ENCODE peak calls at places on chromosomes 3 and 15, in eight cellular contexts. E is mesenchymal stem cell, O is DND-41, R is K562, W is GM12878, F is GM23248, X is A549, G is neural progenitor cell. B is an unnamed sample.

GRCh38 chr3:129688310-129688895 is 81.9 kb upstream of the PLXND1 start:
- DNase-seq in R (no peak), X (no peak), F (peak; percentile 87), E (peak; percentile 68), W (no peak), G (peak; percentile 96), O (no peak), B (no peak)

GRCh38 chr3:168002786-168003368 is 92.8 kb downstream of the GOLIM4 start:
- DNase-seq in X (no peak), G (no peak), R (peak; percentile 25), O (no peak), E (peak; percentile 22), F (peak; percentile 24), W (no peak), B (peak; percentile 69)

GRCh38 chr15:76169013-76169412 is 109.2 kb downstream of the TMEM266 start:
- DNase-seq in R (peak; percentile 62), E (peak; percentile 31), G (no peak), X (no peak), O (no peak), W (no peak), F (peak; percentile 64), B (peak; percentile 16)

GRCh38 chr3:149368850-149369497 is 8.5 kb downstream of the TM4SF1 start:
- DNase-seq in O (no peak), G (no peak), F (no peak), R (no peak), E (peak; percentile 36), W (no peak), X (no peak), B (peak; percentile 39)

GRCh38 chr15:31173790-31174450 is 72.4 kb upstream of the TRPM1 start:
- DNase-seq in G (no peak), R (no peak), O (no peak), E (no peak), F (no peak), W (no peak), X (no peak), B (no peak)

GRCh38 chr3:105334138-105334882 is 32.4 kb upstream of the ALCAM start:
- DNase-seq in X (no peak), G (no peak), R (no peak), O (no peak), E (no peak), F (peak; percentile 63), W (no peak), B (peak; percentile 69)

GRCh38 chr3:187368765-187369450 is 723 bp downstream of the RTP4 start:
- DNase-seq in X (no peak), W (no peak), F (peak; percentile 41), G (no peak), R (no peak), O (peak; percentile 16), E (no peak), B (peak; percentile 71)

GRCh38 chr15:66105286-66105984 is 148.1 kb downstream of the MEGF11 start:
- DNase-seq in W (no peak), X (no peak), O (no peak), E (no peak), G (peak; percentile 87), R (no peak), F (no peak), B (no peak)

GRCh38 chr3:120129041-120129440 is 34.8 kb upstream of the GSK3B start:
- DNase-seq in R (no peak), E (no peak), W (no peak), F (no peak), O (no peak), X (no peak), G (no peak), B (no peak)

GRCh38 chr3:123378409-123378915 is 70.4 kb downstream of the ADCY5 start:
- DNase-seq in G (no peak), O (no peak), W (no peak), F (no peak), R (no peak), E (no peak), X (no peak), B (no peak)

GRCh38 chr3:179713643-179714090 is 60.8 kb downstream of the USP13 start:
- DNase-seq in E (peak; percentile 94), W (no peak), F (peak; percentile 43), G (peak; percentile 35), O (no peak), X (no peak), R (no peak), B (no peak)

GRCh38 chr15:79168922-79169322 is 78.3 kb upstream of the RASGRF1 start:
- DNase-seq in G (peak; percentile 81), W (no peak), R (peak; percentile 25), O (no peak), X (no peak), F (peak; percentile 62), E (peak; percentile 19), B (peak; percentile 36)

GRCh38 chr3:128875556-128876120 is 3.8 kb upstream of the ACAD9 start:
- DNase-seq in X (peak; percentile 42), G (peak; percentile 78), R (peak; percentile 57), O (peak; percentile 58), E (peak; percentile 41), W (no peak), F (peak; percentile 43), B (no peak)

GRCh38 chr3:32457971-32458471 is 44.6 kb downstream of the CMTM6 start:
- DNase-seq in X (no peak), W (no peak), O (no peak), R (peak; percentile 30), G (no peak), E (no peak), F (no peak), B (no peak)

GRCh38 chr3:138038725-138039462 is 28.9 kb downstream of the CLDN18 start:
- DNase-seq in F (no peak), X (no peak), E (no peak), W (no peak), G (no peak), R (no peak), O (no peak), B (no peak)

GRCh38 chr3:134796313-134797079 is 1.4 kb downstream of the EPHB1 start:
- DNase-seq in E (peak; percentile 8), W (no peak), F (peak; percentile 50), X (no peak), O (no peak), R (no peak), G (peak; percentile 81), B (peak; percentile 7)
- H3K4me3 ChIP-seq in E (peak overlapping the region; percentile 73), W (peak overlapping the region; percentile 74), F (peak overlapping the region; percentile 77), X (no peak overlapping the region), O (no peak overlapping the region), R (no peak overlapping the region), G (peak overlapping the region; percentile 85), B (no peak overlapping the region)

GRCh38 chr3:112550859-112551258 is 10.9 kb downstream of the ATG3 start:
- DNase-seq in G (no peak), F (peak; percentile 5), E (no peak), W (no peak), O (no peak), R (no peak), X (no peak), B (no peak)
- H3K4me1 ChIP-seq in G (no peaks in the 10 kb centered on the region), F (peaks cover 12% of the 10 kb centered on the region), E (no peaks in the 10 kb centered on the region), W (no peaks in the 10 kb centered on the region), O (peaks cover 1% of the 10 kb centered on the region), R (no peaks in the 10 kb centered on the region), X (peaks cover 7% of the 10 kb centered on the region), B (peaks cover 19% of the 10 kb centered on the region)

DNA sequence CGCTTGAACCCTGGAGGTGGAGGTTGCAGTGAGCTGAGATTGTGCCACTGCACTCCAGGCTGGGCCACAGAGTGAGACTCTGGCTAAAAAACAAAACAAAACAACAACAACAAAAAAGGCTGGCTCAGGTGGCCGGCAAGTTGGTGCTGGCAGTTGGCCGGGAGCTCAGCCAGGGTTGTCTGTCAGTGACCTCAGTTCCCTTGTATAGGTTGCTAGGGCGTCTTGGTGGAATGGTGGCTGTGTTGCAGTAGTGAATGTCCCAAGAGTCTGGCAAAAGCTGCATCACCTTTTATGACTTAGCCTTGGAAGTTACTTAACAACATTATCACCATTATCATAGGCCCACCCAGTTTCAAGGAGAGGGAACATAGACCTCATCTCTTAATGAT is 40.6 kb downstream of the ASB7 start:
- DNase-seq in F (no peak), W (no peak), X (no peak), R (no peak), E (no peak), O (no peak), G (no peak), B (no peak)
- H3K4me2 ChIP-seq in F (no peak overlapping the region), W (no peak overlapping the region), X (no peak overlapping the region), R (no peak overlapping the region), E (no peak overlapping the region), O (no peak overlapping the region), G (no peak overlapping the region), B (no peak overlapping the region)

DNA sequence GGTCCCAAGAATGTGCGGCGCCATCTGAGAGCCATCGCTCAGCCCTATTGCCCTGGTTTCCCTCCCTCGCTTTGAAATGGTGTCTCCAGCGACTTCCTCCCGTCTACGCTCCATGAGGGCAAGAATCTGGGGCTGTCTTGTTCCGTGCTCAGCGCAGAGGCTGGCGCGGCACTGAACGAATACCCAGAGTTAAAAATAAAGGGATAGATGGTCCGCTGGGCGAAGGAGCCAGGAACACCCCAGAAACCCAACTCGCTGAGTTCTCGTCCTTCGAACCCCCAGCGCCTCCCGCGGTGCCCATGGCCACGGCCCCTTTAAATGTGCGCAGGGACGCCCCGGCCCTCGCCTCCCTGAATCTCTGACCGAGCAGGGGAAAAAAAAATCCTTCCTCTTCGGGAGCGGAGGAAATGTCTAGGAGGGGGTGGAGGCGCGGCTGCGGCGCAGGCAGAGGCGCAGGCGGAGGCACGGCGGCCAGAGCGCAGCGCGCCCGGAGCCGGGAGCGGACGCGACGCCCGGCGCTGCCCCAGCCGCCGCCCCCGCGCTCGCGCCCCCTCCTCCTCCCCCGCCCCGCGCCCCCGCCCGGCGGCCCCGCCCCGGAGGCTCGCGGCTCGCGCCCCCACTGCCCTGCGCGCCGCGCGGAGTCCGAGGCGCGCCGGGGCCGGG is 8.6 kb upstream of the FGD5 start:
- DNase-seq in X (no peak), O (no peak), G (peak; percentile 73), F (peak; percentile 20), E (no peak), W (no peak), R (no peak), B (no peak)
- H3K4me3 ChIP-seq in X (peak overlapping the region; percentile 31), O (no peak overlapping the region), G (peak overlapping the region; percentile 52), F (no peak overlapping the region), E (no peak overlapping the region), W (no peak overlapping the region), R (no peak overlapping the region), B (no peak overlapping the region)